ENCODE peak calls at places on chromosomes 4 and X, in five cellular contexts. G is Karpas-422, O is T-helper 2 cell, W is substantia nigra, H is upper lobe of left lung. F is an unnamed sample.

GRCh38 chrX:123230798-123231197 is 46.7 kb downstream of the GRIA3 start:
- DNase-seq in G (no peak), O (no peak), W (no peak), H (no peak), F (no peak)

GRCh38 chr4:132125131-132125530 is 1024.0 kb upstream of the PCDH10 start:
- DNase-seq in G (no peak), O (no peak), W (no peak), H (no peak), F (no peak)

GRCh38 chr4:173494013-173494970 is 35.7 kb downstream of the HAND2 start:
- DNase-seq in G (peak; percentile 79), O (peak; percentile 21), W (peak; percentile 20), H (peak; percentile 63), F (peak; percentile 54)

GRCh38 chr4:156512622-156513021 is 459.0 kb downstream of the PDGFC start:
- DNase-seq in G (no peak), O (no peak), W (no peak), H (no peak), F (no peak)

GRCh38 chr4:27474691-27475090 is 614.0 kb downstream of the STIM2 start:
- DNase-seq in G (no peak), O (no peak), W (no peak), H (no peak), F (no peak)

GRCh38 chr4:155787113-155787710 is 28.4 kb downstream of the GUCY1B1 start:
- DNase-seq in G (peak; percentile 96), O (no peak), W (no peak), H (no peak), F (no peak)

GRCh38 chr4:153204247-153205027 is at the start of gene TRIM2:
- DNase-seq in G (peak; percentile 48), O (no peak), W (peak; percentile 56), H (no peak), F (peak; percentile 84)

GRCh38 chrX:66022742-66023725 is 16.8 kb downstream of the VSIG4 start:
- DNase-seq in G (no peak), O (no peak), W (no peak), H (no peak), F (no peak)

GRCh38 chr4:111537861-111538260 is 607.4 kb upstream of the FAM241A start:
- DNase-seq in G (no peak), O (no peak), W (no peak), H (no peak), F (no peak)

GRCh38 chrX:108439961-108440696 is 491 bp downstream of the COL4A5 start:
- DNase-seq in G (no peak), O (no peak), W (peak; percentile 0), H (no peak), F (no peak)

GRCh38 chr4:3248811-3249661 is at the start of gene MSANTD1:
- DNase-seq in G (no peak), O (no peak), W (no peak), H (peak; percentile 84), F (no peak)

GRCh38 chr4:100170986-100171385 is 19.3 kb downstream of the DDIT4L start:
- DNase-seq in G (no peak), O (no peak), W (no peak), H (no peak), F (no peak)

GRCh38 chr4:8744083-8744805 is 127.4 kb downstream of the HMX1 start:
- DNase-seq in G (peak; percentile 42), O (no peak), W (no peak), H (peak; percentile 51), F (no peak)

GRCh38 chr4:113452868-113453620 is 308.5 kb downstream of the CAMK2D start:
- DNase-seq in G (peak; percentile 68), O (no peak), W (no peak), H (no peak), F (no peak)

GRCh38 chr4:16001484-16001858 is 38.5 kb upstream of the FGFBP2 start:
- DNase-seq in G (peak; percentile 84), O (peak; percentile 10), W (peak; percentile 18), H (no peak), F (peak; percentile 66)

F was measured in posterior cingulate gyrus.